ENCODE peak calls at places on chromosomes 5 and 9, in six cellular contexts. U is left ventricle myocardium inferior, W is ascending aorta, F is heart right ventricle, X is Panc1, N is neural progenitor cell. P is an unnamed sample. For H3K36me3, the result is how much of the 10 kb centered on the place peaks cover.

GRCh38 chr5:72223371-72223770 is 96.7 kb downstream of the MRPS27 start:
- DNase-seq in U (no peak), W (no peak), F (no peak), X (no peak), N (no peak), P (no peak)

GRCh38 chr5:131221888-131222287 is 42.0 kb upstream of the CDC42SE2 start:
- DNase-seq in U (no peak), W (no peak), F (no peak), X (peak), N (no peak), P (no peak)

GRCh38 chr5:1858436-1858835 is 24.3 kb downstream of the IRX4 start:
- DNase-seq in U (no peak), W (no peak), F (no peak), X (no peak), N (no peak), P (no peak)

GRCh38 chr5:134432677-134433359 is 21.1 kb upstream of the CDKN2AIPNL start:
- DNase-seq in U (no peak), W (no peak), F (no peak), X (no peak), N (no peak), P (no peak)

GRCh38 chr9:98204692-98205091 is 12.3 kb upstream of the CORO2A start:
- DNase-seq in U (no peak), W (no peak), F (no peak), X (no peak), N (no peak), P (no peak)

GRCh38 chr9:12794024-12794799 is 19.4 kb downstream of the LURAP1L start:
- DNase-seq in U (no peak), W (no peak), F (no peak), X (no peak), N (no peak), P (no peak)

GRCh38 chr9:96649620-96650323 is 5.3 kb downstream of the PRXL2C start:
- DNase-seq in U (no peak), W (no peak), F (no peak), X (no peak), N (no peak), P (no peak)

GRCh38 chr5:179417696-179418095 is 72.4 kb upstream of the ADAMTS2 start:
- DNase-seq in U (no peak), W (no peak), F (no peak), X (no peak), N (no peak), P (no peak)

GRCh38 chr5:151678146-151678545 is 8.6 kb downstream of the SPARC start:
- DNase-seq in U (peak), W (no peak), F (peak), X (no peak), N (no peak), P (no peak)

GRCh38 chr9:110958846-110959245 is 79.4 kb downstream of the LPAR1 start:
- DNase-seq in U (no peak), W (no peak), F (no peak), X (no peak), N (no peak), P (no peak)

GRCh38 chr5:125894383-125894782 is 528.8 kb upstream of the GRAMD2B start:
- DNase-seq in U (no peak), W (no peak), F (no peak), X (no peak), N (peak), P (no peak)

GRCh38 chr5:15446552-15446951 is 53.4 kb upstream of the FBXL7 start:
- DNase-seq in U (no peak), W (no peak), F (no peak), X (no peak), N (no peak), P (no peak)

GRCh38 chr5:107997338-107997979 is 326.7 kb upstream of the EFNA5 start:
- DNase-seq in U (no peak), W (no peak), F (no peak), X (peak), N (no peak), P (peak)

GRCh38 chr9:82891321-82891720 is 171.6 kb downstream of the RASEF start:
- DNase-seq in U (no peak), W (no peak), F (no peak), X (no peak), N (no peak), P (no peak)

GRCh38 chr5:14870347-14871083 is 1.1 kb downstream of the ANKH start:
- DNase-seq in U (peak), W (peak), F (peak), X (no peak), N (peak), P (peak)

GRCh38 chr9:36102742-36103495 is 33.6 kb upstream of the GLIPR2 start:
- DNase-seq in U (peak), W (peak), F (peak), X (peak), N (peak), P (peak)

GRCh38 chr5:55096860-55097259 is 5.6 kb upstream of the GZMA start:
- DNase-seq in U (no peak), W (no peak), F (no peak), X (no peak), N (no peak), P (no peak)

GRCh38 chr9:133691659-133692363 is 46.3 kb downstream of the SARDH start:
- DNase-seq in U (peak), W (no peak), F (no peak), X (no peak), N (no peak), P (no peak)

GRCh38 chr9:89419978-89420394 is 77.9 kb downstream of the SEMA4D start:
- DNase-seq in U (no peak), W (no peak), F (no peak), X (no peak), N (no peak), P (no peak)

GRCh38 chr9:20315672-20316071 is 306.6 kb downstream of the MLLT3 start:
- DNase-seq in U (no peak), W (no peak), F (no peak), X (no peak), N (no peak), P (no peak)

GRCh38 chr5:90518666-90519065 is 10.7 kb downstream of the LYSMD3 start:
- DNase-seq in U (no peak), W (no peak), F (no peak), X (no peak), N (no peak), P (no peak)

GRCh38 chr9:136147038-136147889 is 28.6 kb upstream of the TMEM250 start:
- DNase-seq in U (no peak), W (no peak), F (no peak), X (no peak), N (no peak), P (no peak)

GRCh38 chr9:136442330-136442729 is 2.7 kb upstream of the INPP5E start:
- DNase-seq in U (no peak), W (no peak), F (no peak), X (no peak), N (no peak), P (no peak)

GRCh38 chr9:74887981-74888370 is 255 bp upstream of the TRPM6 start:
- DNase-seq in U (no peak), W (no peak), F (no peak), X (no peak), N (no peak), P (no peak)

GRCh38 chr5:12623408-12623807 is 719.2 kb upstream of the CTNND2 start:
- DNase-seq in U (no peak), W (no peak), F (no peak), X (no peak), N (no peak), P (no peak)

GRCh38 chr5:33346534-33346933 is 94.2 kb upstream of the TARS1 start:
- DNase-seq in U (no peak), W (no peak), F (no peak), X (no peak), N (no peak), P (no peak)

GRCh38 chr9:112233769-112234168 is 58.7 kb upstream of the SUSD1 start:
- DNase-seq in U (no peak), W (no peak), F (no peak), X (no peak), N (no peak), P (no peak)

GRCh38 chr5:67516959-67517358 is 320.4 kb upstream of the CD180 start:
- DNase-seq in U (no peak), W (no peak), F (no peak), X (no peak), N (no peak), P (no peak)

GRCh38 chr5:157518963-157519362 is 56.6 kb downstream of the ADAM19 start:
- DNase-seq in U (no peak), W (no peak), F (no peak), X (no peak), N (no peak), P (no peak)

DNA sequence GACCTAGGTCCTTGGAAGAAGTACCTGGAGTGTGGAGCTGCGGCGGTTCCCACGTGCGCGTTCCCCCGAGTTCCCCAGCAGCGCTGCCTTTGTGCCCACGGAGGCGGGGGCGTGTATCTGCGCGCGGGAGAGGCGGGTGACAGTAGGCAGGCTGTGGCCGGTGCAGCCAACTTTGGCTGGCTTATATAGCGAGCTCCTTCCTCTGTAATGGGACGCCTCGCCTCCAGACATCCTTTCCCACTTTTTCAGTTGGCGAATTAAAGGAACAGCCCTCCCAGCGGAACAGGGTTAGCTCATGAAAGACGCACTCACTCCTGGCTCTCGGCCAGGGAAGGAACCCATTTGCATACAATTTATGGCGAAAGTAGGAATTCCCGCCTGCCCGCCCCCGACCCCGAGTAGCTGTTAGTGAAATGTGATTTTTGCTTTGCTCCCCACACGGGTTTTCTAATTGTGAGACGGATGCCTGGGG is at the start of gene TNC:
- DNase-seq in U (peak), W (peak), F (peak), X (no peak), N (peak), P (no peak)
- H3K4me3 ChIP-seq in U (peak), W (peak), F (peak), X (peak), N (peak), P (no peak)

GRCh38 chr5:16815432-16815831 is 120.7 kb downstream of the MYO10 start:
- DNase-seq in U (no peak), W (no peak), F (no peak), X (no peak), N (no peak), P (no peak)

DNA sequence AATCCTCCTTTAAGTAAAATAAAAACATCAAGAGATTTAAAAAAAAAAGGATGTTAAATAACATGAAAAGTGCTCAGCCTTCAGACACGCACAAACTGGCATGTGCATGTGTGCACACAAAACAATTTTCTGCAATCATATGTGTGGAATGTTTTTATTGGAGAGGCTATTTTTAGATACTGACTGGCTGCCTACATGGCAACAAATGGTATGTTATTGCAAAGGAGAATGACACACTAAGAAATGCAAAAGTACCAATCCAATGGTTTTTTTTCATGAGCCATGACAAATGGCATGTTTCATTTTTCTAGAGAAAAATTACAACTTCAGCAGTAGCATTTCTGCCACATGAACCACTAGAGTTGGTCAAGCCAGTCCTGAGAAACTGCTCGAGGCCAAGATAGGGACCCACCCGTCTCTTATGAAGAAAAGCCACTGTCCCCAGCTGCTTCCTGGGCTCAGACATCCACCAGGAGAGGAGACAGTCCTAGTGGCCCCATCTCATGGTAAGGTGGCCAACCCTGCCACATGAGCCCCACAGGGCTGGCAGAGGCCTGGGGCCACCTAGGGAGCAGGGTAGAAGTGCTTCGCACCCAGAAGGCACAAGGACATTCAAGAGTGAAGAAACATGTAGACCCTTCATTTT is 116.4 kb downstream of the MYO10 start:
- DNase-seq in U (no peak), W (no peak), F (no peak), X (no peak), N (no peak), P (no peak)
- H3K36me3 ChIP-seq in U (under half), W (under half), F (under half), X (under half), N (under half), P (under half)

DNA sequence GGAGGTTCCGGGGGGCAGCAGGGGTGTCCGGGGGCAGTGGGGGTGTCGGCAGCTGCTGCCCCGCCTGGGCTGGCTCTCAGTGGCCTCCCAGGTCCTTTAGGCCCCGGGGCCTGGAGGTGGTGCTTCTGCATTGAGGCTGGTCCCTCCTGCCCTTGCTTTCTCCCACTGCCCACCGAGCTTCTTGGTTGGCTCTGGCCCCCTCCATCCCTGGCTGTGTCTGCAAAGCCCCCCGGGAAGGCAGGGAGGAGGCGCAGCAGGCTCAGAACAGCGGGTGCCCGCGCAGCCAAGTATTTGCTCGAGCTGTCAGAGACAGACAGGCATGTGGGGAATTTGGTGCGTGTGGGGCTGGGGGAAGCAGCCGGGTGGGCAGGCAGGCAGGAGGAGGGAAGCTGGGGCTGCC is 11.5 kb downstream of the CXXC5 start:
- DNase-seq in U (no peak), W (no peak), F (no peak), X (no peak), N (peak), P (no peak)
- H3K4me3 ChIP-seq in U (peak), W (peak), F (peak), X (peak), N (no peak), P (no peak)

GRCh38 chr9:94911986-94912635 is 185.6 kb downstream of the AOPEP start:
- DNase-seq in U (no peak), W (peak), F (peak), X (no peak), N (no peak), P (no peak)

GRCh38 chr9:94912700-94913249 is 186.3 kb downstream of the AOPEP start:
- DNase-seq in U (no peak), W (peak), F (peak), X (peak), N (peak), P (peak)

GRCh38 chr9:94909250-94909894 is 182.9 kb downstream of the AOPEP start:
- DNase-seq in U (no peak), W (no peak), F (peak), X (no peak), N (no peak), P (no peak)

GRCh38 chr9:94909965-94910730 is 183.6 kb downstream of the AOPEP start:
- DNase-seq in U (no peak), W (peak), F (peak), X (no peak), N (no peak), P (no peak)

GRCh38 chr9:94911211-94911610 is 184.7 kb downstream of the AOPEP start:
- DNase-seq in U (no peak), W (peak), F (peak), X (no peak), N (no peak), P (no peak)
- H3K36me3 ChIP-seq in U (under half), W (under half), F (under half), X (under half), N (under half), P (under half)

GRCh38 chr9:113566011-113566711 is 102.6 kb downstream of the RGS3 start:
- DNase-seq in U (no peak), W (peak), F (no peak), X (no peak), N (no peak), P (no peak)
- H3K4me3 ChIP-seq in U (peak), W (peak), F (peak), X (peak), N (no peak), P (no peak)

GRCh38 chr5:169758886-169759285 is 121.8 kb downstream of the DOCK2 start:
- DNase-seq in U (no peak), W (no peak), F (no peak), X (no peak), N (no peak), P (no peak)
- H3K36me3 ChIP-seq in U (under half), W (under half), F (under half), X (under half), N (under half), P (under half)

DNA sequence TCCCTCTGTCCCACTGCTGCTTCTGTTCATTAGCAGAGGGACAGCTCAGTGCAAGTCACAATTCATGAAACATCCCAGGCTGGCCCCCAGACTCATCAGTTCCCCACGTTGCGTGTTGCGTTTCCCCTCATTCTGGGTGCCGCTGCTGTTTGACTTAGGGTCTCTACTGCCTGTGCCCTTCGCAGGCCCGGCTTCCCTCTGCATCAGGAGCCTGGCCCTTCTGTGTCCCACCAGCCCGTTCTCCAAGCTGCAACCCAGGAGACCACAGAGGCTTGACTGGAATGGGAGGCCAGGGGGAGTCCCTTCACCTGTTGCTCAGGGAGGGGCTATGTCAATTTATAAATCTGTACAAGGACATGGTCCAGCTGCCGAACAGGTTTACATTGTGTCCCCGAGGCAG is 53.9 kb upstream of the SUSD3 start:
- DNase-seq in U (no peak), W (peak), F (no peak), X (no peak), N (no peak), P (no peak)
- H3K4me3 ChIP-seq in U (no peak), W (no peak), F (no peak), X (no peak), N (no peak), P (no peak)

DNA sequence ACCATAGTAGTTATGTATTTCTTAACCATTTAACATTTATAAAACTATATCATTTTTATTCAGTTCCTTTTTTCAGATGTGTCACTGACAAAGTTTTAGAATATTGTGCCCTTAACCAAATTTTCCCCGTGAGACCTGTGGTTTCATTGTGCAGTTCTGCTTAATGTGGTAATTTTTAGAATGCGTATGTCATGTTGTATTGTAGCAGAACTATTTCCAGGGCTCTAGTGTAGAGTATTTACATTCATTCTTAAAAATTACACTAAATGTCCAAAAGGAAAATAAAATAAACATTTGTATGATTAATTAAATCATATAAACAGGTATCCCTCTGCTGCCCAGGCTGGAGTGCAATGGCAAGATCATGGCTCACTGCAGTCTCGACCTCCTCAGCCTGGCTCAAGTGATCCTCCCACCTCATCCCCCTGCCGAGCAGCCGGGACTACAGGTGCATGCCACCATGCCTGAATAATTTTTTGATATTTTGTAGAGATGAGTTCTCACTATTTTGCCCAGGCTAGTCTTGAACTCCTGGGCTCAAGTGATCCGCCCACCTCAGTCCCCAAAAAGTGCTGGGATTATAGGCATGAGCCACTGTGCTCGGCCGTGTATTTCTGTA is 15.4 kb downstream of the SERINC5 start:
- DNase-seq in U (no peak), W (no peak), F (no peak), X (no peak), N (no peak), P (no peak)
- H3K36me3 ChIP-seq in U (under half), W (under half), F (under half), X (under half), N (under half), P (under half)

P was measured in HAP-1.